ENCODE peak calls at places on chromosomes 7 and 10, in ten cellular contexts. One of them, this sample, is unnamed.

GRCh38 chr10:11742009-11742778 is at the start of gene ECHDC3:
- DNase-seq in IMR-90: no peak
- DNase-seq in fibroblast of lung: peak
- DNase-seq in A549: peak
- DNase-seq in HFFc6: no peak
- DNase-seq in cardiac fibroblast: peak
- DNase-seq in foreskin fibroblast: peak
- DNase-seq in AG09319: no peak
- DNase-seq in vagina: no peak
- DNase-seq in spleen: peak
- DNase-seq in this sample: peak

GRCh38 chr10:100209303-100209702 is 20.1 kb downstream of the CHUK start:
- DNase-seq in foreskin fibroblast: peak
- DNase-seq in AG09319: no peak
- DNase-seq in IMR-90: peak
- DNase-seq in A549: no peak
- DNase-seq in vagina: no peak
- DNase-seq in spleen: no peak
- DNase-seq in cardiac fibroblast: peak
- DNase-seq in HFFc6: no peak
- DNase-seq in fibroblast of lung: no peak
- DNase-seq in this sample: no peak

GRCh38 chr7:44347546-44348114 is 22.2 kb upstream of the CAMK2B start:
- DNase-seq in spleen: no peak
- DNase-seq in AG09319: no peak
- DNase-seq in A549: no peak
- DNase-seq in HFFc6: no peak
- DNase-seq in foreskin fibroblast: no peak
- DNase-seq in cardiac fibroblast: peak
- DNase-seq in fibroblast of lung: no peak
- DNase-seq in vagina: no peak
- DNase-seq in IMR-90: no peak
- DNase-seq in this sample: no peak

GRCh38 chr10:68955414-68955785 is 570 bp upstream of the DDX21 start:
- DNase-seq in foreskin fibroblast: no peak
- DNase-seq in IMR-90: no peak
- DNase-seq in A549: no peak
- DNase-seq in vagina: no peak
- DNase-seq in fibroblast of lung: no peak
- DNase-seq in AG09319: no peak
- DNase-seq in HFFc6: no peak
- DNase-seq in spleen: no peak
- DNase-seq in cardiac fibroblast: no peak
- DNase-seq in this sample: no peak

GRCh38 chr7:108459922-108460551 is 3.8 kb upstream of the NRCAM start:
- DNase-seq in spleen: no peak
- DNase-seq in A549: peak
- DNase-seq in HFFc6: no peak
- DNase-seq in AG09319: no peak
- DNase-seq in IMR-90: no peak
- DNase-seq in vagina: no peak
- DNase-seq in fibroblast of lung: peak
- DNase-seq in foreskin fibroblast: peak
- DNase-seq in cardiac fibroblast: peak
- DNase-seq in this sample: no peak

GRCh38 chr7:157589680-157590079 is 252.9 kb downstream of the DNAJB6 start:
- DNase-seq in cardiac fibroblast: no peak
- DNase-seq in vagina: no peak
- DNase-seq in foreskin fibroblast: no peak
- DNase-seq in AG09319: no peak
- DNase-seq in A549: no peak
- DNase-seq in HFFc6: no peak
- DNase-seq in spleen: peak
- DNase-seq in fibroblast of lung: no peak
- DNase-seq in IMR-90: no peak
- DNase-seq in this sample: no peak

GRCh38 chr7:27176962-27177794 is 3.1 kb upstream of the HOXA10 start:
- DNase-seq in IMR-90: no peak
- DNase-seq in fibroblast of lung: no peak
- DNase-seq in cardiac fibroblast: no peak
- DNase-seq in foreskin fibroblast: peak
- DNase-seq in vagina: no peak
- DNase-seq in A549: no peak
- DNase-seq in HFFc6: no peak
- DNase-seq in spleen: peak
- DNase-seq in AG09319: no peak
- DNase-seq in this sample: no peak

GRCh38 chr7:31308642-31309041 is 31.9 kb downstream of the NEUROD6 start:
- DNase-seq in vagina: no peak
- DNase-seq in AG09319: no peak
- DNase-seq in fibroblast of lung: no peak
- DNase-seq in IMR-90: no peak
- DNase-seq in foreskin fibroblast: no peak
- DNase-seq in A549: no peak
- DNase-seq in spleen: no peak
- DNase-seq in cardiac fibroblast: no peak
- DNase-seq in HFFc6: no peak
- DNase-seq in this sample: no peak

GRCh38 chr10:777913-778479 is 88.5 kb upstream of the DIP2C start:
- DNase-seq in fibroblast of lung: no peak
- DNase-seq in cardiac fibroblast: no peak
- DNase-seq in AG09319: no peak
- DNase-seq in vagina: peak
- DNase-seq in foreskin fibroblast: no peak
- DNase-seq in spleen: no peak
- DNase-seq in A549: no peak
- DNase-seq in HFFc6: no peak
- DNase-seq in IMR-90: no peak
- DNase-seq in this sample: no peak

GRCh38 chr7:100189061-100189460 is 11.3 kb downstream of the STAG3 start:
- DNase-seq in IMR-90: no peak
- DNase-seq in AG09319: no peak
- DNase-seq in spleen: no peak
- DNase-seq in cardiac fibroblast: no peak
- DNase-seq in A549: no peak
- DNase-seq in HFFc6: no peak
- DNase-seq in fibroblast of lung: no peak
- DNase-seq in vagina: no peak
- DNase-seq in foreskin fibroblast: no peak
- DNase-seq in this sample: no peak
- TF ChIP-seq CTCF in IMR-90: peak
- TF ChIP-seq CTCF in AG09319: no peak
- TF ChIP-seq CTCF in spleen: no peak
- TF ChIP-seq CTCF in cardiac fibroblast: no peak
- TF ChIP-seq CTCF in A549: no peak
- TF ChIP-seq CTCF in HFFc6: peak
- TF ChIP-seq CTCF in fibroblast of lung: no peak
- TF ChIP-seq CTCF in vagina: no peak
- TF ChIP-seq CTCF in foreskin fibroblast: no peak
- TF ChIP-seq CTCF in this sample: peak

DNA sequence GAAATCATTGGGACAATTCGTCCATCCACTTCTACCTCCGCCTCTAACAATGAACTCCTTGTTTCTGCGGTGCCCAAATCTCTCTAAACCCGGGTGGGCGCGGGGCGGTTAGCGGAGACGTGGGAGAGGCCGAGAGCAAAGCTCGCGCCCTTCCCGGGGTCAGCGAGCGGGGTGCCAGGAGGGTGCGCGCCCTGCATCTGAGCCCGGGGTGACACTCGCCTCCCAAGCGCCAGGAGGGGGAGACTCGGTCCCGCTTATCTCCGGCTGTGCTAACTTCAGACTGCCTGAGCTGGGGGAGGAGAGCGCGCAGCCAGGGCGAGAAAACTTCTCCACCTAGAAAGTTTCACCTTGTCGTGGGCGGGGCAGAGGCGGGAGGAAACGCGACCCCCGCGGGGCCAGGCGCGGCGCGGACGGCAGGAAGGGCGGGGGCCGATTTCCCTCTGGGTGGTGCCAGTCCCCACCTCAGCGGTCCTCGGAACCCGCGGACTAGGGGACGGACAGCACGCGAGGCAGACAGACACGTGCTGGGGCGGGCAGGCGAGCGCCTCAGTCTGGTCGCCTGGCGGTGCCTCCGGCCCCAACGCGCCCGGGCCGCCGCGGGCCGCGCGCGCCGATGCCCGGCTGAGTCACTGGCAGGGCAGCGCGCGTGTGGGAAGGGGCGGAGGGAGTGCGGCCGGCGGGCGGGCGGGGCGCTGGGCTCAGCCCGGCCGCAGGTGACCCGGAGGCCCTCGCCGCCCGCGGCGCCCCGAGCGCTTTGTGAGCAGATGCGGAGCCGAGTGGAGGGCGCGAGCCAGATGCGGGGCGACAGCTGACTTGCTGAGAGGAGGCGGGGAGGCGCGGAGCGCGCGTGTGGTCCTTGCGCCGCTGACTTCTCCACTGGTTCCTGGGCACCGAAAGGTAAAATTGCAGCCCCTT is at the start of gene MET:
- DNase-seq in foreskin fibroblast: peak
- DNase-seq in fibroblast of lung: peak
- DNase-seq in A549: peak
- DNase-seq in AG09319: no peak
- DNase-seq in spleen: peak
- DNase-seq in cardiac fibroblast: peak
- DNase-seq in HFFc6: peak
- DNase-seq in vagina: no peak
- DNase-seq in IMR-90: peak
- DNase-seq in this sample: peak
- TF ChIP-seq CTCF in foreskin fibroblast: peak
- TF ChIP-seq CTCF in fibroblast of lung: peak
- TF ChIP-seq CTCF in A549: peak
- TF ChIP-seq CTCF in AG09319: peak
- TF ChIP-seq CTCF in spleen: peak
- TF ChIP-seq CTCF in cardiac fibroblast: peak
- TF ChIP-seq CTCF in HFFc6: peak
- TF ChIP-seq CTCF in vagina: no peak
- TF ChIP-seq CTCF in IMR-90: peak
- TF ChIP-seq CTCF in this sample: peak

GRCh38 chr7:128693373-128694015 is 21.4 kb downstream of the GARIN1A start:
- DNase-seq in HFFc6: no peak
- DNase-seq in A549: no peak
- DNase-seq in cardiac fibroblast: no peak
- DNase-seq in foreskin fibroblast: no peak
- DNase-seq in vagina: no peak
- DNase-seq in fibroblast of lung: no peak
- DNase-seq in spleen: no peak
- DNase-seq in AG09319: no peak
- DNase-seq in IMR-90: no peak
- DNase-seq in this sample: no peak
- TF ChIP-seq CTCF in HFFc6: no peak
- TF ChIP-seq CTCF in A549: no peak
- TF ChIP-seq CTCF in cardiac fibroblast: no peak
- TF ChIP-seq CTCF in foreskin fibroblast: no peak
- TF ChIP-seq CTCF in vagina: no peak
- TF ChIP-seq CTCF in fibroblast of lung: no peak
- TF ChIP-seq CTCF in spleen: no peak
- TF ChIP-seq CTCF in AG09319: no peak
- TF ChIP-seq CTCF in IMR-90: no peak
- TF ChIP-seq CTCF in this sample: no peak

GRCh38 chr10:125175807-125176206 is 15.4 kb upstream of the CTBP2 start:
- DNase-seq in foreskin fibroblast: no peak
- DNase-seq in spleen: no peak
- DNase-seq in IMR-90: no peak
- DNase-seq in HFFc6: no peak
- DNase-seq in AG09319: no peak
- DNase-seq in vagina: no peak
- DNase-seq in cardiac fibroblast: no peak
- DNase-seq in A549: no peak
- DNase-seq in fibroblast of lung: no peak
- DNase-seq in this sample: no peak

GRCh38 chr10:125171402-125172316 is 11.3 kb upstream of the CTBP2 start:
- DNase-seq in fibroblast of lung: no peak
- DNase-seq in foreskin fibroblast: peak
- DNase-seq in HFFc6: no peak
- DNase-seq in AG09319: no peak
- DNase-seq in vagina: no peak
- DNase-seq in spleen: no peak
- DNase-seq in A549: no peak
- DNase-seq in IMR-90: no peak
- DNase-seq in cardiac fibroblast: no peak
- DNase-seq in this sample: no peak

GRCh38 chr10:125169915-125170314 is 9.6 kb upstream of the CTBP2 start:
- DNase-seq in foreskin fibroblast: no peak
- DNase-seq in fibroblast of lung: no peak
- DNase-seq in IMR-90: no peak
- DNase-seq in cardiac fibroblast: no peak
- DNase-seq in HFFc6: no peak
- DNase-seq in A549: no peak
- DNase-seq in AG09319: no peak
- DNase-seq in spleen: no peak
- DNase-seq in vagina: no peak
- DNase-seq in this sample: no peak

GRCh38 chr10:125174360-125174759 is 14.0 kb upstream of the CTBP2 start:
- DNase-seq in vagina: no peak
- DNase-seq in A549: no peak
- DNase-seq in foreskin fibroblast: no peak
- DNase-seq in IMR-90: no peak
- DNase-seq in AG09319: no peak
- DNase-seq in cardiac fibroblast: no peak
- DNase-seq in HFFc6: no peak
- DNase-seq in fibroblast of lung: no peak
- DNase-seq in spleen: no peak
- DNase-seq in this sample: no peak

GRCh38 chr10:125172694-125173093 is 12.3 kb upstream of the CTBP2 start:
- DNase-seq in HFFc6: no peak
- DNase-seq in IMR-90: no peak
- DNase-seq in cardiac fibroblast: no peak
- DNase-seq in A549: no peak
- DNase-seq in fibroblast of lung: no peak
- DNase-seq in spleen: no peak
- DNase-seq in foreskin fibroblast: no peak
- DNase-seq in vagina: no peak
- DNase-seq in AG09319: no peak
- DNase-seq in this sample: no peak
- TF ChIP-seq CTCF in HFFc6: no peak
- TF ChIP-seq CTCF in IMR-90: no peak
- TF ChIP-seq CTCF in cardiac fibroblast: no peak
- TF ChIP-seq CTCF in A549: no peak
- TF ChIP-seq CTCF in fibroblast of lung: no peak
- TF ChIP-seq CTCF in spleen: no peak
- TF ChIP-seq CTCF in foreskin fibroblast: no peak
- TF ChIP-seq CTCF in vagina: no peak
- TF ChIP-seq CTCF in AG09319: no peak
- TF ChIP-seq CTCF in this sample: no peak